ENCODE peak calls at places on chromosomes 1 and 21, in ten cellular contexts. One of them, this sample, is unnamed. For H3K36me3 and H3K27me3, the result is how much of the 10 kb centered on the place peaks cover.

GRCh38 chr1:192967211-192967877 is 91.8 kb downstream of the UCHL5 start:
- DNase-seq in fibroblast of lung: no peak
- DNase-seq in breast epithelium: no peak
- DNase-seq in neural progenitor cell: no peak
- DNase-seq in HCT116: no peak
- DNase-seq in BJ: no peak
- DNase-seq in left lung: no peak
- DNase-seq in tibial nerve: no peak
- DNase-seq in IMR-90: no peak
- DNase-seq in lower lobe of right lung: no peak
- DNase-seq in this sample: no peak

GRCh38 chr21:46552274-46552673 is 52.6 kb downstream of the S100B start:
- DNase-seq in fibroblast of lung: no peak
- DNase-seq in breast epithelium: no peak
- DNase-seq in neural progenitor cell: no peak
- DNase-seq in HCT116: no peak
- DNase-seq in BJ: no peak
- DNase-seq in left lung: no peak
- DNase-seq in tibial nerve: no peak
- DNase-seq in IMR-90: no peak
- DNase-seq in lower lobe of right lung: no peak
- DNase-seq in this sample: no peak

GRCh38 chr21:41152149-41152548 is 15.8 kb upstream of the BACE2 start:
- DNase-seq in fibroblast of lung: no peak
- DNase-seq in breast epithelium: no peak
- DNase-seq in neural progenitor cell: no peak
- DNase-seq in HCT116: no peak
- DNase-seq in BJ: no peak
- DNase-seq in left lung: no peak
- DNase-seq in tibial nerve: no peak
- DNase-seq in IMR-90: no peak
- DNase-seq in lower lobe of right lung: no peak
- DNase-seq in this sample: no peak

GRCh38 chr1:165040641-165041040 is 315.9 kb downstream of the LMX1A start:
- DNase-seq in fibroblast of lung: no peak
- DNase-seq in breast epithelium: no peak
- DNase-seq in neural progenitor cell: no peak
- DNase-seq in HCT116: no peak
- DNase-seq in BJ: no peak
- DNase-seq in left lung: no peak
- DNase-seq in tibial nerve: no peak
- DNase-seq in IMR-90: no peak
- DNase-seq in lower lobe of right lung: no peak
- DNase-seq in this sample: no peak

GRCh38 chr1:63128562-63128961 is 193.8 kb upstream of the FOXD3 start:
- DNase-seq in fibroblast of lung: no peak
- DNase-seq in breast epithelium: no peak
- DNase-seq in neural progenitor cell: no peak
- DNase-seq in HCT116: no peak
- DNase-seq in BJ: no peak
- DNase-seq in left lung: no peak
- DNase-seq in tibial nerve: no peak
- DNase-seq in IMR-90: no peak
- DNase-seq in lower lobe of right lung: no peak
- DNase-seq in this sample: no peak

GRCh38 chr21:45374826-45375455 is 30.0 kb upstream of the COL18A1 start:
- DNase-seq in fibroblast of lung: no peak
- DNase-seq in breast epithelium: no peak
- DNase-seq in neural progenitor cell: no peak
- DNase-seq in HCT116: no peak
- DNase-seq in BJ: no peak
- DNase-seq in left lung: peak
- DNase-seq in tibial nerve: no peak
- DNase-seq in IMR-90: no peak
- DNase-seq in lower lobe of right lung: peak
- DNase-seq in this sample: no peak

GRCh38 chr1:64062941-64063581 is 140.4 kb upstream of the UBE2U start:
- DNase-seq in fibroblast of lung: peak
- DNase-seq in breast epithelium: no peak
- DNase-seq in neural progenitor cell: no peak
- DNase-seq in HCT116: no peak
- DNase-seq in BJ: no peak
- DNase-seq in left lung: no peak
- DNase-seq in tibial nerve: no peak
- DNase-seq in IMR-90: peak
- DNase-seq in lower lobe of right lung: no peak
- DNase-seq in this sample: no peak

GRCh38 chr1:169060010-169060722 is 46.3 kb upstream of the ATP1B1 start:
- DNase-seq in fibroblast of lung: no peak
- DNase-seq in breast epithelium: no peak
- DNase-seq in neural progenitor cell: no peak
- DNase-seq in HCT116: no peak
- DNase-seq in BJ: no peak
- DNase-seq in left lung: no peak
- DNase-seq in tibial nerve: peak
- DNase-seq in IMR-90: no peak
- DNase-seq in lower lobe of right lung: no peak
- DNase-seq in this sample: no peak

GRCh38 chr1:3068400-3069361 is at the start of gene PRDM16:
- DNase-seq in fibroblast of lung: peak
- DNase-seq in breast epithelium: no peak
- DNase-seq in neural progenitor cell: peak
- DNase-seq in HCT116: peak
- DNase-seq in BJ: no peak
- DNase-seq in left lung: peak
- DNase-seq in tibial nerve: peak
- DNase-seq in IMR-90: peak
- DNase-seq in lower lobe of right lung: peak
- DNase-seq in this sample: no peak

GRCh38 chr1:43008106-43008424 is 49.4 kb upstream of the SLC2A1 start:
- DNase-seq in fibroblast of lung: no peak
- DNase-seq in breast epithelium: no peak
- DNase-seq in neural progenitor cell: peak
- DNase-seq in HCT116: no peak
- DNase-seq in BJ: no peak
- DNase-seq in left lung: no peak
- DNase-seq in tibial nerve: no peak
- DNase-seq in IMR-90: no peak
- DNase-seq in lower lobe of right lung: no peak
- DNase-seq in this sample: no peak

GRCh38 chr1:17412093-17412870 is 27.2 kb downstream of the RCC2 start:
- DNase-seq in fibroblast of lung: no peak
- DNase-seq in breast epithelium: peak
- DNase-seq in neural progenitor cell: no peak
- DNase-seq in HCT116: no peak
- DNase-seq in BJ: no peak
- DNase-seq in left lung: peak
- DNase-seq in tibial nerve: no peak
- DNase-seq in IMR-90: no peak
- DNase-seq in lower lobe of right lung: peak
- DNase-seq in this sample: no peak

GRCh38 chr1:17420361-17420760 is 19.1 kb downstream of the RCC2 start:
- DNase-seq in fibroblast of lung: no peak
- DNase-seq in breast epithelium: no peak
- DNase-seq in neural progenitor cell: no peak
- DNase-seq in HCT116: no peak
- DNase-seq in BJ: no peak
- DNase-seq in left lung: no peak
- DNase-seq in tibial nerve: no peak
- DNase-seq in IMR-90: no peak
- DNase-seq in lower lobe of right lung: no peak
- DNase-seq in this sample: no peak

GRCh38 chr1:17414022-17414421 is 25.5 kb downstream of the RCC2 start:
- DNase-seq in fibroblast of lung: no peak
- DNase-seq in breast epithelium: no peak
- DNase-seq in neural progenitor cell: no peak
- DNase-seq in HCT116: no peak
- DNase-seq in BJ: no peak
- DNase-seq in left lung: no peak
- DNase-seq in tibial nerve: no peak
- DNase-seq in IMR-90: peak
- DNase-seq in lower lobe of right lung: no peak
- DNase-seq in this sample: no peak

GRCh38 chr1:17419626-17420328 is 19.7 kb downstream of the RCC2 start:
- DNase-seq in fibroblast of lung: peak
- DNase-seq in breast epithelium: no peak
- DNase-seq in neural progenitor cell: peak
- DNase-seq in HCT116: no peak
- DNase-seq in BJ: no peak
- DNase-seq in left lung: peak
- DNase-seq in tibial nerve: peak
- DNase-seq in IMR-90: peak
- DNase-seq in lower lobe of right lung: peak
- DNase-seq in this sample: peak

DNA sequence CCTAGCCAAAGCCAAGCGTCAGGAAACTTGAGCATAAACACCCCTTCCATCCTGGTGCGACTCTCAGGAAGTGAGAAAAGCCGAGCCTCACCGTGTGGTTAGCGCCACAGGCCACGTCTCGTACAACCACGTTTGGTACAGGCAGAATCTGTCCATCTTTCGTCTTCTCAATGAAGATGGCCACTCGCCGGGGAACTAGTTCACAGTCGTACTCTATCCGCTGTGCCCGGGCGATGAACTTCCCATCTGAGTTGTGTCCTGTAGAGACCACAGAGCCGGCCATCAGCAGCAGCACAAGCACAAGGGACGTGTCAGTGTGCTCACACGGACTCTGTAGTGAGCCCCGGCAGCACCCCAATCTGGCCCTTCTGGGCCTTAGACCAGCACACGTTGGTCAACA is 23.1 kb downstream of the RCC2 start:
- DNase-seq in fibroblast of lung: no peak
- DNase-seq in breast epithelium: no peak
- DNase-seq in neural progenitor cell: no peak
- DNase-seq in HCT116: no peak
- DNase-seq in BJ: no peak
- DNase-seq in left lung: no peak
- DNase-seq in tibial nerve: no peak
- DNase-seq in IMR-90: no peak
- DNase-seq in lower lobe of right lung: no peak
- DNase-seq in this sample: no peak
- H3K36me3 ChIP-seq in fibroblast of lung: under half
- H3K36me3 ChIP-seq in breast epithelium: under half
- H3K36me3 ChIP-seq in neural progenitor cell: under half
- H3K36me3 ChIP-seq in HCT116: half or more
- H3K36me3 ChIP-seq in BJ: under half
- H3K36me3 ChIP-seq in left lung: under half
- H3K36me3 ChIP-seq in tibial nerve: under half
- H3K36me3 ChIP-seq in IMR-90: half or more
- H3K36me3 ChIP-seq in lower lobe of right lung: half or more
- H3K36me3 ChIP-seq in this sample: under half

DNA sequence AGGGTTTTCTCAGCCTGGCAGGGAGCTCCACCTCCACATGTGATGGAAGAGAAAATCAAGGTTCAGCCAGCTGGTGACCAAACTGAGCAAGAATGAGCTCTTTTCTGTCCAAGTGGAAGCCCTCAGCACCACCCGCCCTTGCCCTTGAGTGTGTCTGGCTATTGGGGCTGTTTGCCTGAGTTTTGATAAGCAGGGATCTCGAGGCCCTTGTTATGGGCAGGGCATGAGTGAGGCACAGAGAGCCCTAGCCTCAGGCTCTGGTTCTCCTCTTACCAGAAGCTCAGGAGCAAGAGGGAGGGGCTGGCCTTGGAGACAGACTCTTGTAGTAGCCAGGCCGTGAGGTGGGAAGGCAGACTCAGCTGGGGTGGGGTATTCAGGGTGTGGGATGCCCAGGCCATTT is 37.5 kb upstream of the ARF1 start:
- DNase-seq in fibroblast of lung: no peak
- DNase-seq in breast epithelium: no peak
- DNase-seq in neural progenitor cell: no peak
- DNase-seq in HCT116: no peak
- DNase-seq in BJ: no peak
- DNase-seq in left lung: peak
- DNase-seq in tibial nerve: no peak
- DNase-seq in IMR-90: no peak
- DNase-seq in lower lobe of right lung: peak
- DNase-seq in this sample: no peak
- H3K27me3 ChIP-seq in fibroblast of lung: under half
- H3K27me3 ChIP-seq in breast epithelium: under half
- H3K27me3 ChIP-seq in neural progenitor cell: half or more
- H3K27me3 ChIP-seq in HCT116: under half
- H3K27me3 ChIP-seq in BJ: under half
- H3K27me3 ChIP-seq in left lung: under half
- H3K27me3 ChIP-seq in tibial nerve: under half
- H3K27me3 ChIP-seq in IMR-90: under half
- H3K27me3 ChIP-seq in lower lobe of right lung: under half
- H3K27me3 ChIP-seq in this sample: under half

GRCh38 chr1:41599912-41600311 is 115.4 kb upstream of the EDN2 start:
- DNase-seq in fibroblast of lung: no peak
- DNase-seq in breast epithelium: no peak
- DNase-seq in neural progenitor cell: no peak
- DNase-seq in HCT116: no peak
- DNase-seq in BJ: no peak
- DNase-seq in left lung: no peak
- DNase-seq in tibial nerve: no peak
- DNase-seq in IMR-90: peak
- DNase-seq in lower lobe of right lung: no peak
- DNase-seq in this sample: no peak
- TF ChIP-seq CTCF in fibroblast of lung: peak
- TF ChIP-seq CTCF in breast epithelium: peak
- TF ChIP-seq CTCF in neural progenitor cell: peak
- TF ChIP-seq CTCF in HCT116: peak
- TF ChIP-seq CTCF in BJ: peak
- TF ChIP-seq CTCF in left lung: no peak
- TF ChIP-seq CTCF in tibial nerve: peak
- TF ChIP-seq CTCF in IMR-90: peak
- TF ChIP-seq CTCF in lower lobe of right lung: peak
- TF ChIP-seq CTCF in this sample: no peak

GRCh38 chr1:223748773-223749733 is 36.7 kb downstream of the CAPN2 start:
- DNase-seq in fibroblast of lung: peak
- DNase-seq in breast epithelium: peak
- DNase-seq in neural progenitor cell: peak
- DNase-seq in HCT116: no peak
- DNase-seq in BJ: no peak
- DNase-seq in left lung: peak
- DNase-seq in tibial nerve: peak
- DNase-seq in IMR-90: peak
- DNase-seq in lower lobe of right lung: peak
- DNase-seq in this sample: peak

GRCh38 chr1:223750730-223751572 is 38.6 kb downstream of the CAPN2 start:
- DNase-seq in fibroblast of lung: no peak
- DNase-seq in breast epithelium: no peak
- DNase-seq in neural progenitor cell: no peak
- DNase-seq in HCT116: no peak
- DNase-seq in BJ: no peak
- DNase-seq in left lung: no peak
- DNase-seq in tibial nerve: no peak
- DNase-seq in IMR-90: no peak
- DNase-seq in lower lobe of right lung: no peak
- DNase-seq in this sample: no peak

GRCh38 chr1:223745731-223746130 is 33.4 kb downstream of the CAPN2 start:
- DNase-seq in fibroblast of lung: peak
- DNase-seq in breast epithelium: no peak
- DNase-seq in neural progenitor cell: no peak
- DNase-seq in HCT116: no peak
- DNase-seq in BJ: no peak
- DNase-seq in left lung: no peak
- DNase-seq in tibial nerve: no peak
- DNase-seq in IMR-90: peak
- DNase-seq in lower lobe of right lung: no peak
- DNase-seq in this sample: no peak

GRCh38 chr1:223747838-223748335 is 35.5 kb downstream of the CAPN2 start:
- DNase-seq in fibroblast of lung: peak
- DNase-seq in breast epithelium: no peak
- DNase-seq in neural progenitor cell: no peak
- DNase-seq in HCT116: no peak
- DNase-seq in BJ: no peak
- DNase-seq in left lung: no peak
- DNase-seq in tibial nerve: no peak
- DNase-seq in IMR-90: peak
- DNase-seq in lower lobe of right lung: no peak
- DNase-seq in this sample: no peak

GRCh38 chr1:223748405-223748772 is 36.0 kb downstream of the CAPN2 start:
- DNase-seq in fibroblast of lung: peak
- DNase-seq in breast epithelium: no peak
- DNase-seq in neural progenitor cell: no peak
- DNase-seq in HCT116: no peak
- DNase-seq in BJ: no peak
- DNase-seq in left lung: no peak
- DNase-seq in tibial nerve: no peak
- DNase-seq in IMR-90: peak
- DNase-seq in lower lobe of right lung: no peak
- DNase-seq in this sample: no peak
- H3K36me3 ChIP-seq in fibroblast of lung: half or more
- H3K36me3 ChIP-seq in breast epithelium: under half
- H3K36me3 ChIP-seq in neural progenitor cell: under half
- H3K36me3 ChIP-seq in HCT116: under half
- H3K36me3 ChIP-seq in BJ: half or more
- H3K36me3 ChIP-seq in left lung: under half
- H3K36me3 ChIP-seq in tibial nerve: under half
- H3K36me3 ChIP-seq in IMR-90: half or more
- H3K36me3 ChIP-seq in lower lobe of right lung: half or more
- H3K36me3 ChIP-seq in this sample: under half